ENCODE peak calls at places on chromosomes 13 and 19, in six cellular contexts. One of them, this sample, is unnamed.

GRCh38 chr13:30141773-30142501 is 165.4 kb downstream of the KATNAL1 start:
- DNase-seq in K562: no peak
- DNase-seq in HepG2: no peak
- DNase-seq in HCT116: no peak
- DNase-seq in SK-N-SH: no peak
- DNase-seq in H1: no peak
- DNase-seq in this sample: no peak

GRCh38 chr13:50678464-50679162 is 164.9 kb downstream of the DLEU7 start:
- DNase-seq in K562: peak
- DNase-seq in HepG2: no peak
- DNase-seq in HCT116: peak
- DNase-seq in SK-N-SH: no peak
- DNase-seq in H1: no peak
- DNase-seq in this sample: no peak

GRCh38 chr13:86020350-86021002 is 221.3 kb upstream of the SLITRK6 start:
- DNase-seq in K562: no peak
- DNase-seq in HepG2: no peak
- DNase-seq in HCT116: no peak
- DNase-seq in SK-N-SH: peak
- DNase-seq in H1: no peak
- DNase-seq in this sample: no peak

GRCh38 chr19:10317857-10318462 is 2.1 kb upstream of the FDX2 start:
- DNase-seq in K562: no peak
- DNase-seq in HepG2: no peak
- DNase-seq in HCT116: no peak
- DNase-seq in SK-N-SH: no peak
- DNase-seq in H1: no peak
- DNase-seq in this sample: no peak

GRCh38 chr19:7264858-7265257 is 29.4 kb downstream of the INSR start:
- DNase-seq in K562: no peak
- DNase-seq in HepG2: no peak
- DNase-seq in HCT116: no peak
- DNase-seq in SK-N-SH: no peak
- DNase-seq in H1: no peak
- DNase-seq in this sample: no peak

GRCh38 chr19:41327076-41327475 is 17.1 kb downstream of the CCDC97 start:
- DNase-seq in K562: no peak
- DNase-seq in HepG2: no peak
- DNase-seq in HCT116: no peak
- DNase-seq in SK-N-SH: no peak
- DNase-seq in H1: no peak
- DNase-seq in this sample: no peak

GRCh38 chr13:66618702-66619101 is 611.4 kb downstream of the PCDH9 start:
- DNase-seq in K562: no peak
- DNase-seq in HepG2: peak
- DNase-seq in HCT116: peak
- DNase-seq in SK-N-SH: peak
- DNase-seq in H1: no peak
- DNase-seq in this sample: peak

GRCh38 chr19:39481229-39481545 is 549 bp downstream of the TIMM50 start:
- DNase-seq in K562: no peak
- DNase-seq in HepG2: no peak
- DNase-seq in HCT116: no peak
- DNase-seq in SK-N-SH: no peak
- DNase-seq in H1: no peak
- DNase-seq in this sample: no peak

GRCh38 chr13:93948523-93948922 is 531.0 kb downstream of the DCT start:
- DNase-seq in K562: no peak
- DNase-seq in HepG2: no peak
- DNase-seq in HCT116: no peak
- DNase-seq in SK-N-SH: no peak
- DNase-seq in H1: no peak
- DNase-seq in this sample: no peak

GRCh38 chr13:23321534-23322241 is 111.8 kb downstream of the SACS start:
- DNase-seq in K562: peak
- DNase-seq in HepG2: peak
- DNase-seq in HCT116: peak
- DNase-seq in SK-N-SH: no peak
- DNase-seq in H1: no peak
- DNase-seq in this sample: peak

GRCh38 chr13:59409211-59409610 is 754.5 kb downstream of the DIAPH3 start:
- DNase-seq in K562: no peak
- DNase-seq in HepG2: no peak
- DNase-seq in HCT116: no peak
- DNase-seq in SK-N-SH: no peak
- DNase-seq in H1: no peak
- DNase-seq in this sample: no peak

GRCh38 chr13:89550842-89551422 is 1796.6 kb upstream of the MIR17HG start:
- DNase-seq in K562: no peak
- DNase-seq in HepG2: no peak
- DNase-seq in HCT116: no peak
- DNase-seq in SK-N-SH: no peak
- DNase-seq in H1: no peak
- DNase-seq in this sample: no peak

GRCh38 chr13:111043575-111043982 is 71.5 kb upstream of the ARHGEF7 start:
- DNase-seq in K562: peak
- DNase-seq in HepG2: no peak
- DNase-seq in HCT116: no peak
- DNase-seq in SK-N-SH: no peak
- DNase-seq in H1: no peak
- DNase-seq in this sample: no peak

GRCh38 chr13:109412232-109412935 is 374.0 kb downstream of the IRS2 start:
- DNase-seq in K562: peak
- DNase-seq in HepG2: no peak
- DNase-seq in HCT116: peak
- DNase-seq in SK-N-SH: peak
- DNase-seq in H1: peak
- DNase-seq in this sample: peak

GRCh38 chr19:31527443-31527842 is 178.2 kb upstream of the TSHZ3 start:
- DNase-seq in K562: no peak
- DNase-seq in HepG2: no peak
- DNase-seq in HCT116: no peak
- DNase-seq in SK-N-SH: no peak
- DNase-seq in H1: no peak
- DNase-seq in this sample: no peak

GRCh38 chr19:43525836-43526771 is 897 bp downstream of the ETHE1 start:
- DNase-seq in K562: no peak
- DNase-seq in HepG2: no peak
- DNase-seq in HCT116: no peak
- DNase-seq in SK-N-SH: peak
- DNase-seq in H1: no peak
- DNase-seq in this sample: no peak

GRCh38 chr13:51834581-51835158 is 10.3 kb downstream of the TMEM272 start:
- DNase-seq in K562: no peak
- DNase-seq in HepG2: no peak
- DNase-seq in HCT116: no peak
- DNase-seq in SK-N-SH: peak
- DNase-seq in H1: no peak
- DNase-seq in this sample: no peak

GRCh38 chr19:57263244-57263643 is 17.0 kb upstream of the ZNF460 start:
- DNase-seq in K562: no peak
- DNase-seq in HepG2: no peak
- DNase-seq in HCT116: no peak
- DNase-seq in SK-N-SH: no peak
- DNase-seq in H1: no peak
- DNase-seq in this sample: no peak

GRCh38 chr19:6097911-6098310 is 12.4 kb downstream of the RFX2 start:
- DNase-seq in K562: no peak
- DNase-seq in HepG2: no peak
- DNase-seq in HCT116: no peak
- DNase-seq in SK-N-SH: no peak
- DNase-seq in H1: no peak
- DNase-seq in this sample: no peak

GRCh38 chr19:14561832-14562351 is 10.0 kb downstream of the NDUFB7 start:
- DNase-seq in K562: no peak
- DNase-seq in HepG2: no peak
- DNase-seq in HCT116: no peak
- DNase-seq in SK-N-SH: peak
- DNase-seq in H1: no peak
- DNase-seq in this sample: no peak

GRCh38 chr13:42350141-42350540 is 78.2 kb downstream of the AKAP11 start:
- DNase-seq in K562: no peak
- DNase-seq in HepG2: no peak
- DNase-seq in HCT116: no peak
- DNase-seq in SK-N-SH: no peak
- DNase-seq in H1: no peak
- DNase-seq in this sample: no peak

GRCh38 chr13:23657056-23657455 is 86.8 kb downstream of the TNFRSF19 start:
- DNase-seq in K562: no peak
- DNase-seq in HepG2: no peak
- DNase-seq in HCT116: no peak
- DNase-seq in SK-N-SH: peak
- DNase-seq in H1: no peak
- DNase-seq in this sample: no peak

GRCh38 chr13:66689628-66690027 is 540.5 kb downstream of the PCDH9 start:
- DNase-seq in K562: no peak
- DNase-seq in HepG2: no peak
- DNase-seq in HCT116: no peak
- DNase-seq in SK-N-SH: peak
- DNase-seq in H1: no peak
- DNase-seq in this sample: peak

GRCh38 chr13:100954430-100955361 is 280.1 kb upstream of the TMTC4 start:
- DNase-seq in K562: no peak
- DNase-seq in HepG2: no peak
- DNase-seq in HCT116: no peak
- DNase-seq in SK-N-SH: peak
- DNase-seq in H1: no peak
- DNase-seq in this sample: no peak

GRCh38 chr13:53010374-53011105 is 18.1 kb upstream of the OLFM4 start:
- DNase-seq in K562: no peak
- DNase-seq in HepG2: peak
- DNase-seq in HCT116: no peak
- DNase-seq in SK-N-SH: no peak
- DNase-seq in H1: no peak
- DNase-seq in this sample: no peak

GRCh38 chr13:75308222-75308621 is 173.7 kb downstream of the TBC1D4 start:
- DNase-seq in K562: no peak
- DNase-seq in HepG2: no peak
- DNase-seq in HCT116: no peak
- DNase-seq in SK-N-SH: no peak
- DNase-seq in H1: no peak
- DNase-seq in this sample: no peak

DNA sequence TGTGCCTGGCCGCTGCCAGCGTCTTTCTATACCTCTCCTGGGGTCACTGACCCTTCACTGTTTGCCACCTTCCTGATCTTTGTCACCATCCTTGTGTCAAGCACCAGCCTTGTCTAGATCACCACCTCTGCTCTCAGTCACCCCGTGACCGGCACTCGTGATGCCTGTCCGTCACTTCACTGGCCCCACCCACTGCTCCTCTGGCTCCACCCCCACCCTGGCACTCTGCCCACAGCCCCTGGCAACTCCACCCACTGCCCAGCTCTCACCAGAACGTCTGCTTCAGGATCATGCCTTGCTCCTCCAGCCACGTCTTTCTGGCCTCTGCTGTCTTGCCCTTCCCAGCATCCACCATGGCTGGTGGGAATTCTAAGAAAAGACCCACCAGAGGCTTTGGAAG is 24.8 kb upstream of the PLA2G4C start:
- DNase-seq in K562: peak
- DNase-seq in HepG2: no peak
- DNase-seq in HCT116: no peak
- DNase-seq in SK-N-SH: peak
- DNase-seq in H1: no peak
- DNase-seq in this sample: peak
- TF ChIP-seq JUND in K562: no peak
- TF ChIP-seq JUND in HepG2: no peak
- TF ChIP-seq JUND in HCT116: no peak
- TF ChIP-seq JUND in SK-N-SH: no peak
- TF ChIP-seq JUND in H1: no peak
- TF ChIP-seq JUND in this sample: no peak

GRCh38 chr13:76594435-76594834 is 291.8 kb downstream of the KCTD12 start:
- DNase-seq in K562: no peak
- DNase-seq in HepG2: no peak
- DNase-seq in HCT116: no peak
- DNase-seq in SK-N-SH: no peak
- DNase-seq in H1: no peak
- DNase-seq in this sample: no peak

GRCh38 chr13:76596216-76596615 is 290.0 kb downstream of the KCTD12 start:
- DNase-seq in K562: no peak
- DNase-seq in HepG2: no peak
- DNase-seq in HCT116: no peak
- DNase-seq in SK-N-SH: no peak
- DNase-seq in H1: no peak
- DNase-seq in this sample: no peak

GRCh38 chr13:76597868-76598267 is 288.3 kb downstream of the KCTD12 start:
- DNase-seq in K562: no peak
- DNase-seq in HepG2: no peak
- DNase-seq in HCT116: no peak
- DNase-seq in SK-N-SH: no peak
- DNase-seq in H1: no peak
- DNase-seq in this sample: no peak

DNA sequence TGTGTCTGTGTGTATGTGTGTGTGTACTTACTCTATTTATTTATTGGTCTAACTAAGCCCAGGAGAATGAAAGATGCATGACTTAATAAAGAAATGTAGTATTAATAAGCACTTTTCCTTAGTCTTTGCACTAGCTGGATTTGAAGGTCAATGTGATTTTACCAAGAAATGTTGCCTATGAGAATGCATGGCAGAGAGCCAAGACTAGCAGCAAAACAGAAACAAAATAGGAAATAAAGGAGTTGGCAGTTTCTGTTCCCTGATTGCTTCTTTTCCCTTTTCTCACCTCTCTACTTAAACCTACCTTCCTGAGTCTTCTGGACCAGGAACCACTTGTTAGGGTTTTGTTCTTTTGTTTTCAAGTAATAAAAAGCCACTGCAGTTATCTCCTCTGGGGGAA is 286.1 kb downstream of the KCTD12 start:
- DNase-seq in K562: no peak
- DNase-seq in HepG2: no peak
- DNase-seq in HCT116: no peak
- DNase-seq in SK-N-SH: no peak
- DNase-seq in H1: no peak
- DNase-seq in this sample: no peak
- TF ChIP-seq JUND in K562: no peak
- TF ChIP-seq JUND in HepG2: no peak
- TF ChIP-seq JUND in HCT116: no peak
- TF ChIP-seq JUND in SK-N-SH: no peak
- TF ChIP-seq JUND in H1: no peak
- TF ChIP-seq JUND in this sample: no peak

GRCh38 chr13:79450110-79450509 is 30.8 kb upstream of the NDFIP2 start:
- DNase-seq in K562: no peak
- DNase-seq in HepG2: no peak
- DNase-seq in HCT116: no peak
- DNase-seq in SK-N-SH: no peak
- DNase-seq in H1: no peak
- DNase-seq in this sample: no peak
- TF ChIP-seq JUND in K562: no peak
- TF ChIP-seq JUND in HepG2: no peak
- TF ChIP-seq JUND in HCT116: no peak
- TF ChIP-seq JUND in SK-N-SH: no peak
- TF ChIP-seq JUND in H1: no peak
- TF ChIP-seq JUND in this sample: no peak

DNA sequence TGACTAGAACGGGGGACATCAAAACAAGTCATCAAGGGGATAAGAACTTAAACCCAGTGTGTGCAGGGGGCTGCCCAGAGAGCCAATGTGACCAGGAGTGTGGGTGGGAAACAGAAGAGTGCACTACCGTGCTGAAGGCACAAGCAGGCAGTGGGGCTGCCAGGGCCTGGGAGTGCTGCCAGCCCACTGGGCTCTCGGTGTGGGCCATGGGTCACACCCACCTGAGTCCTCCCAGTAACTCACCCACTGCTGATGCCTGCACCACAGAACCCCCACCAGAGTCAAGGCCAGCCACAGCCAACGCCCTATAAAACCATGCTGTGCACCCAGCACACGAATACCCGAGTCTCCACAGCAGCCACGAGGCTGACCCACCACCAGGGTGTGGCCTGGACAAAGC is 8.5 kb downstream of the MED26 start:
- DNase-seq in K562: no peak
- DNase-seq in HepG2: no peak
- DNase-seq in HCT116: no peak
- DNase-seq in SK-N-SH: no peak
- DNase-seq in H1: no peak
- DNase-seq in this sample: no peak
- TF ChIP-seq JUND in K562: no peak
- TF ChIP-seq JUND in HepG2: no peak
- TF ChIP-seq JUND in HCT116: no peak
- TF ChIP-seq JUND in SK-N-SH: no peak
- TF ChIP-seq JUND in H1: no peak
- TF ChIP-seq JUND in this sample: no peak